ENCODE peak calls at places on chromosomes 3 and 15, in eight cellular contexts. M is activated CD8-positive, alpha-beta T cell treated with anti-CD3 and anti-CD28 coated beads for 36 hours; E is gastroesophageal sphincter; Z is left lobe of liver; L is T-helper 17 cell; A is T-cell; X is natural killer cell; F is stimulated activated naive CD8-positive, alpha-beta T cell treated with anti-CD3 and anti-CD28 coated beads, Interleukin-15, amount 100 ng/mL, for 72 hours. H is an unnamed sample.
A peak's percentile ranks its signal among the peaks of the same experiment; 100 is the strongest.

GRCh38 chr15:89502867-89503595 is 6.6 kb upstream of the RHCG start:
- ATAC-seq in M (no peak), E (no peak), Z (no peak), L (no peak), A (no peak), X (no peak), F (no peak), H (no peak)

GRCh38 chr15:48548376-48548775 is 97.1 kb downstream of the FBN1 start:
- ATAC-seq in M (no peak), E (no peak), Z (no peak), L (no peak), A (no peak), X (no peak), F (no peak), H (no peak)

GRCh38 chr15:75531041-75531450 is 48.1 kb downstream of the PTPN9 start:
- ATAC-seq in M (no peak), E (peak; percentile 4), Z (peak; percentile 47), L (no peak), A (no peak), X (no peak), F (no peak), H (no peak)

GRCh38 chr3:31567036-31567435 is 34.3 kb downstream of the STT3B start:
- ATAC-seq in M (peak; percentile 70), E (no peak), Z (peak; percentile 81), L (peak; percentile 77), A (peak; percentile 79), X (peak; percentile 91), F (peak; percentile 82), H (no peak)

GRCh38 chr3:71150293-71150954 is 433.1 kb downstream of the FOXP1 start:
- ATAC-seq in M (peak; percentile 59), E (no peak), Z (no peak), L (no peak), A (peak; percentile 56), X (no peak), F (peak; percentile 70), H (peak; percentile 80)

GRCh38 chr3:130429069-130430023 is 83.9 kb downstream of the COL6A5 start:
- ATAC-seq in M (no peak), E (no peak), Z (no peak), L (no peak), A (no peak), X (no peak), F (no peak), H (no peak)

GRCh38 chr3:23488618-23489017 is 285.5 kb downstream of the UBE2E2 start:
- ATAC-seq in M (no peak), E (no peak), Z (no peak), L (no peak), A (no peak), X (no peak), F (no peak), H (no peak)

GRCh38 chr15:41988896-41989572 is 16.7 kb upstream of the EHD4 start:
- ATAC-seq in M (no peak), E (no peak), Z (no peak), L (no peak), A (no peak), X (no peak), F (no peak), H (no peak)

GRCh38 chr3:30421261-30421660 is 185.1 kb upstream of the TGFBR2 start:
- ATAC-seq in M (no peak), E (no peak), Z (no peak), L (no peak), A (no peak), X (no peak), F (no peak), H (no peak)

GRCh38 chr15:82611348-82611747 is 35.8 kb downstream of the CPEB1 start:
- ATAC-seq in M (no peak), E (no peak), Z (no peak), L (no peak), A (no peak), X (no peak), F (no peak), H (no peak)

H was measured in stimulated activated memory B cell treated with anti-CD40 and anti-IgM and Interleukin-4, amounts not matched to agents 10 μg/mL and 1 μg/mL and 100 μg/mL, for 72 hours.